ENCODE peak calls at places on chromosomes 5 and 9, in five cellular contexts. W is GM12878, J is A549, I is HepG2, N is K562. R is an unnamed sample. For H3K4me1, the result is how much of the 10 kb centered on the place peaks cover.

GRCh38 chr9:136847827-136848392 is 1.3 kb upstream of the PHPT1 start:
- DNase-seq in W (peak), J (peak), I (peak), N (peak), R (peak)

GRCh38 chr5:6450235-6450860 is 1.7 kb downstream of the UBE2QL1 start:
- DNase-seq in W (no peak), J (no peak), I (no peak), N (no peak), R (peak)

GRCh38 chr5:36090033-36090432 is 23.4 kb upstream of the UGT3A2 start:
- DNase-seq in W (no peak), J (no peak), I (peak), N (no peak), R (peak)

GRCh38 chr5:169814522-169814921 is 165.8 kb downstream of the INSYN2B start:
- DNase-seq in W (no peak), J (no peak), I (no peak), N (no peak), R (no peak)

GRCh38 chr5:54673523-54674225 is 156.1 kb downstream of the SNX18 start:
- DNase-seq in W (peak), J (no peak), I (no peak), N (no peak), R (no peak)

GRCh38 chr9:21993893-21994525 is at the start of gene CDKN2A:
- DNase-seq in W (no peak), J (no peak), I (no peak), N (no peak), R (peak)

GRCh38 chr5:146947181-146947941 is 68.8 kb upstream of the PPP2R2B start:
- DNase-seq in W (no peak), J (peak), I (no peak), N (peak), R (peak)

GRCh38 chr9:3459076-3459475 is 66.7 kb downstream of the RFX3 start:
- DNase-seq in W (no peak), J (no peak), I (no peak), N (no peak), R (no peak)

GRCh38 chr9:7906783-7907182 is 107.2 kb upstream of the DMAC1 start:
- DNase-seq in W (no peak), J (no peak), I (no peak), N (no peak), R (no peak)

GRCh38 chr5:79857692-79858091 is 133.4 kb downstream of the MTX3 start:
- DNase-seq in W (no peak), J (no peak), I (no peak), N (no peak), R (no peak)

GRCh38 chr9:137745541-137745991 is 126.8 kb downstream of the EHMT1 start:
- DNase-seq in W (peak), J (peak), I (peak), N (peak), R (no peak)

GRCh38 chr9:88746029-88746743 is 211.2 kb downstream of the NXNL2 start:
- DNase-seq in W (no peak), J (no peak), I (no peak), N (no peak), R (no peak)

GRCh38 chr5:57539281-57539701 is 56.7 kb upstream of the ACTBL2 start:
- DNase-seq in W (no peak), J (no peak), I (no peak), N (no peak), R (no peak)

GRCh38 chr5:9025942-9026341 is 519.9 kb downstream of the SEMA5A start:
- DNase-seq in W (no peak), J (no peak), I (no peak), N (no peak), R (no peak)

GRCh38 chr5:6096101-6096500 is 282.2 kb downstream of the MED10 start:
- DNase-seq in W (no peak), J (no peak), I (no peak), N (no peak), R (no peak)

GRCh38 chr5:113612060-113612496 is 98.6 kb downstream of the YTHDC2 start:
- DNase-seq in W (no peak), J (peak), I (peak), N (peak), R (peak)

GRCh38 chr9:77750284-77750683 is 102.2 kb upstream of the GNA14 start:
- DNase-seq in W (no peak), J (no peak), I (no peak), N (no peak), R (no peak)

GRCh38 chr5:146956217-146956616 is 77.7 kb upstream of the PPP2R2B start:
- DNase-seq in W (no peak), J (no peak), I (no peak), N (no peak), R (no peak)

GRCh38 chr5:159712672-159713071 is 203.6 kb upstream of the ADRA1B start:
- DNase-seq in W (no peak), J (no peak), I (no peak), N (no peak), R (no peak)

GRCh38 chr5:73280821-73281746 is 108.1 kb downstream of the TMEM174 start:
- DNase-seq in W (no peak), J (no peak), I (no peak), N (no peak), R (no peak)

GRCh38 chr5:154278908-154279307 is 88.4 kb downstream of the GALNT10 start:
- DNase-seq in W (peak), J (no peak), I (no peak), N (no peak), R (no peak)

GRCh38 chr5:42952575-42952974 is 87.5 kb downstream of the ANXA2R start:
- DNase-seq in W (no peak), J (no peak), I (no peak), N (no peak), R (no peak)

GRCh38 chr9:108933231-108933630 is 693 bp downstream of the ELP1 start:
- DNase-seq in W (no peak), J (no peak), I (no peak), N (no peak), R (no peak)

DNA sequence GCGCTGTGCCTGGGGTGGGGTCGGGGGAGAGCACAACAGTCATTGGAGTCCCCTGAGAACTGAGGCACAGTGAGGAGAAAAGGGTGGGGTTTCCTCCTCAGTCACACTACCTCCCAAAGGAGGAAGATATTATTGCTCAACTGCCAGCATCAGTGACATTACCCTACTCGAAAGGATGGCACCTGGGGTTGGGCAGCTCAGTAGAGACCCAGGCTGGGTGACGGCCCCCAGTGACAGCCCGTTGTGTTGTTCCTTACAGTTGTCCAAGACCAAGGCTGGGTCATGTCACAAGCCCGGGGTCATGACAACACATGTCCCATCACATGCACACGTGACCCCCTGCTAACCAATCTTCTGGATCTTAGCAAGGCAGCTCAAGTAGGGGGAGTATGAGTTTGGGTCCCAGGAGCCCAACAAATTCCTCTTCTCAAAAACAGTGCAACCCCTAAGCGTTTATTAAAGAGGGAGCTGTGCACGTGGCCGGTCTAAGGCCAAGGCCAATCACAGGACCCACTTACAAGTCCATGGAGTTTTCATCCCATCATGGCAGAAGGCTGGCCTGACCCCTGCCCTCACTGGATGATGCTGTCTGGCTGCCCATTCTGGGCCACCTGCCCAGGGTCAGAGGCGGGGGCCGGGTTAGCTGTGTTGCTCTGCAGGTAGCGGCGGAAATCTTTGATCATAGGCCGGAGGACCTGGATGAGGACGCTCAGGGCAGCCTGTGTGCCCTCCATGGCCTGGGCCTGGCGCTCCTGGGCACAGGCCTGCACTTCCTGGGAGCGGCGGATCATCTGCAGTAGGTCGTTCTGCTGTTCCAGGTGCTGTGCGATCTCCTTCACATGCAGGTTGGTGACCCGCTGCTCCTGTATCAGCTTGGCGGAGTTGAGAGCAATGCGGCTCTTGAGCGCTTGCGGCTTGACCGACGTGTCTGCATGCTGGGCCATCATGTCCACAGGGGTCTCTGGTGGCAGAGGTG is 4.0 kb downstream of the NAIF1 start:
- DNase-seq in W (no peak), J (no peak), I (no peak), N (no peak), R (no peak)
- H3K4me1 ChIP-seq in W (under half), J (under half), I (under half), N (under half), R (under half)

GRCh38 chr9:111251453-111251837 is 78.6 kb downstream of the OR2K2 start:
- DNase-seq in W (no peak), J (no peak), I (no peak), N (no peak), R (no peak)
- TF ChIP-seq JUNB in W (no peak), J (no peak), I (no peak), N (no peak), R (no peak)

DNA sequence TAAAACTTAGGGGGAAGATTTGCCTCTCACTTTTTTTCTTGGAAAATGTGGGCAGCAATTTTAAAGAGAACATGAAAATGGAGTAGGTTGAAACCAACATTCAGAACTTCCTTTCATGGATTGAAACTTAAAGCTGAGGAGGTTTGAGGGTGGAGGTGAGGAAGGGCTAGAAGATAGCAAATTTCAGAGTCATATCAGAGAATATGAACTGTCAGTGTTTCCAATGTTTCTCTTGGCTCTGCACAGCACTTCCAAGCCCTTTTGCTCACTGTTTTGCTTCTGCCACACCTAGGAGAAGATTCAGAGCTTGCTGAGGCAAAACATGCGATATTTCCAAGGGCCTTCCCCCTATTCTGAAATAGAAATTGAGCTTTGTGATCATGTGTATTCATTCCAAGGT is 281.0 kb downstream of the AOPEP start:
- DNase-seq in W (no peak), J (no peak), I (no peak), N (no peak), R (no peak)
- H3K4me1 ChIP-seq in W (under half), J (half or more), I (half or more), N (under half), R (under half)

GRCh38 chr5:32144637-32145207 is 29.4 kb downstream of the GOLPH3 start:
- DNase-seq in W (no peak), J (no peak), I (no peak), N (no peak), R (no peak)

GRCh38 chr5:32136342-32136741 is 37.8 kb downstream of the GOLPH3 start:
- DNase-seq in W (no peak), J (no peak), I (peak), N (no peak), R (no peak)

GRCh38 chr5:32143991-32144636 is 30.0 kb downstream of the GOLPH3 start:
- DNase-seq in W (no peak), J (no peak), I (peak), N (no peak), R (no peak)

GRCh38 chr5:32138839-32139493 is 35.2 kb downstream of the GOLPH3 start:
- DNase-seq in W (no peak), J (no peak), I (no peak), N (no peak), R (no peak)
- TF ChIP-seq JUNB in W (no peak), J (no peak), I (no peak), N (no peak), R (no peak)

GRCh38 chr5:149413477-149414210 is 34.6 kb upstream of the IL17B start:
- DNase-seq in W (no peak), J (no peak), I (no peak), N (no peak), R (no peak)
- H3K4me1 ChIP-seq in W (under half), J (under half), I (half or more), N (under half), R (under half)

GRCh38 chr9:133772581-133772980 is 34.4 kb upstream of the SARDH start:
- DNase-seq in W (no peak), J (no peak), I (no peak), N (no peak), R (no peak)
- TF ChIP-seq JUNB in W (no peak), J (no peak), I (no peak), N (no peak), R (no peak)

GRCh38 chr5:173855162-173855994 is 32.8 kb upstream of the CPEB4 start:
- DNase-seq in W (no peak), J (no peak), I (no peak), N (peak), R (no peak)

GRCh38 chr5:173858025-173858674 is 30.0 kb upstream of the CPEB4 start:
- DNase-seq in W (no peak), J (no peak), I (no peak), N (no peak), R (no peak)

GRCh38 chr5:173855995-173856656 is 32.0 kb upstream of the CPEB4 start:
- DNase-seq in W (no peak), J (no peak), I (no peak), N (no peak), R (no peak)

GRCh38 chr5:173858675-173859121 is 29.5 kb upstream of the CPEB4 start:
- DNase-seq in W (no peak), J (no peak), I (no peak), N (no peak), R (no peak)

DNA sequence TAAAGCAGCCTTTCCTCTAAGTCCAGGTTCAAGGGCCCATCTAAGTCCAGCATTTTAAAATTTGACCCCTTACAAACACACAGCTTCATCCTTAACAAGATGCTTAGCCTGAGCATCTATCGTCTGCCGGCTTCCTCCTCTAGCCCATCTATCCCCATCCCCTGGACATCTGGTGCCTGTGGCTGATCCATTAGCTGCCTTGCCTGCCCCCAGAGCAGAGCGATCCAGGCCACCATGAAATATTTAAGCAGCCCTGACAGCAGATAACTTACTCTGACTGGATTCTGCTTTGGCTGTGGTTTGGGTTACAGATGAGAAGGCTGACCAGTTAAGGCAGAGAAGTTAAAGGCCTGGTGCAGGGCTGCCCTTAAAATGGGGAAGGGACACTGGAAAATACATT is 30.9 kb upstream of the CPEB4 start:
- DNase-seq in W (no peak), J (no peak), I (no peak), N (no peak), R (no peak)
- H3K4me1 ChIP-seq in W (under half), J (under half), I (half or more), N (half or more), R (under half)

GRCh38 chr9:114047717-114048116 is 30.4 kb downstream of the AMBP start:
- DNase-seq in W (no peak), J (peak), I (peak), N (no peak), R (peak)
- TF ChIP-seq JUNB in W (no peak), J (no peak), I (no peak), N (no peak), R (no peak)